ENCODE peak calls at places on chromosomes 13 and 19, in seven cellular contexts. X, J, V, B, O, H and S are unnamed samples.

GRCh38 chr19:6064016-6064702 is 46.1 kb downstream of the RFX2 start:
- DNase-seq in J (no peak), O (peak), B (peak), V (no peak), H (no peak), X (peak), S (no peak)

GRCh38 chr13:73325351-73326214 is 266.8 kb downstream of the KLF5 start:
- DNase-seq in J (no peak), X (peak), B (peak), H (no peak), V (no peak), O (peak), S (no peak)

GRCh38 chr13:31639443-31640163 is 99.7 kb upstream of the RXFP2 start:
- DNase-seq in J (no peak), V (peak), X (no peak), O (peak), B (no peak), H (no peak), S (no peak)

GRCh38 chr19:18785179-18786124 is 5.7 kb downstream of the COMP start:
- DNase-seq in O (peak), B (peak), H (peak), X (no peak), J (peak), V (peak), S (peak)

GRCh38 chr19:7434391-7434790 is 54.4 kb downstream of the PEX11G start:
- DNase-seq in X (no peak), H (no peak), B (no peak), J (no peak), O (no peak), V (no peak), S (no peak)

GRCh38 chr19:12856684-12857083 is 18.4 kb downstream of the MAST1 start:
- DNase-seq in V (no peak), B (no peak), X (no peak), H (no peak), J (no peak), O (no peak), S (no peak)

GRCh38 chr13:50065712-50066111 is 50.5 kb downstream of the KCNRG start:
- DNase-seq in J (no peak), X (no peak), O (no peak), B (no peak), V (no peak), H (no peak), S (no peak)

GRCh38 chr19:308471-309205 is 17.4 kb upstream of the PLPP2 start:
- DNase-seq in X (no peak), V (no peak), J (no peak), B (no peak), H (no peak), O (no peak), S (no peak)

GRCh38 chr13:60009300-60010248 is 154.2 kb downstream of the DIAPH3 start:
- DNase-seq in H (no peak), B (peak), X (no peak), V (no peak), O (no peak), J (no peak), S (no peak)

GRCh38 chr13:102770435-102770834 is 3.2 kb downstream of the TEX30 start:
- DNase-seq in J (no peak), B (no peak), V (no peak), H (no peak), O (no peak), X (no peak), S (no peak)

GRCh38 chr19:15265849-15266248 is 33.6 kb upstream of the EPHX3 start:
- DNase-seq in X (peak), J (peak), B (peak), H (peak), O (peak), V (peak), S (no peak)

GRCh38 chr13:28204043-28204442 is 65.7 kb downstream of the PAN3 start:
- DNase-seq in O (no peak), J (no peak), X (no peak), V (no peak), B (no peak), H (no peak), S (no peak)

GRCh38 chr13:98409281-98409680 is 167.6 kb downstream of the STK24 start:
- DNase-seq in J (no peak), V (no peak), O (no peak), B (no peak), X (no peak), H (no peak), S (no peak)

GRCh38 chr13:26888632-26889031 is 128.0 kb upstream of the GPR12 start:
- DNase-seq in B (no peak), V (no peak), X (no peak), H (no peak), O (no peak), J (no peak), S (no peak)
- H3K27ac ChIP-seq in B (no peak), V (no peak), X (no peak), H (no peak), O (no peak), J (no peak), S (no peak)

GRCh38 chr19:13883665-13884064 is 6.7 kb downstream of the NANOS3 start:
- DNase-seq in J (no peak), V (no peak), B (no peak), O (no peak), H (no peak), X (no peak), S (no peak)
- TF ChIP-seq CTCF in J (peak), V (peak), B (no peak), O (peak), H (no peak), X (no peak), S (no peak)

GRCh38 chr13:95704510-95704909 is 27.6 kb downstream of the DNAJC3 start:
- DNase-seq in H (no peak), O (peak), X (no peak), J (peak), B (no peak), V (peak), S (no peak)
- H3K27ac ChIP-seq in H (no peak), O (no peak), X (no peak), J (no peak), B (no peak), V (no peak), S (no peak)

GRCh38 chr19:2089727-2090053 is 6.4 kb downstream of the MOB3A start:
- DNase-seq in B (no peak), O (no peak), V (no peak), H (no peak), J (no peak), X (no peak), S (no peak)

GRCh38 chr19:2084993-2085720 is 11.0 kb downstream of the MOB3A start:
- DNase-seq in H (no peak), X (peak), V (peak), B (peak), J (no peak), O (peak), S (peak)

GRCh38 chr19:2089001-2089711 is 7.0 kb downstream of the MOB3A start:
- DNase-seq in V (no peak), H (no peak), B (no peak), O (peak), X (peak), J (peak), S (no peak)

GRCh38 chr19:2083174-2083854 is 12.8 kb downstream of the MOB3A start:
- DNase-seq in V (no peak), H (no peak), O (no peak), X (no peak), B (peak), J (no peak), S (peak)

DNA sequence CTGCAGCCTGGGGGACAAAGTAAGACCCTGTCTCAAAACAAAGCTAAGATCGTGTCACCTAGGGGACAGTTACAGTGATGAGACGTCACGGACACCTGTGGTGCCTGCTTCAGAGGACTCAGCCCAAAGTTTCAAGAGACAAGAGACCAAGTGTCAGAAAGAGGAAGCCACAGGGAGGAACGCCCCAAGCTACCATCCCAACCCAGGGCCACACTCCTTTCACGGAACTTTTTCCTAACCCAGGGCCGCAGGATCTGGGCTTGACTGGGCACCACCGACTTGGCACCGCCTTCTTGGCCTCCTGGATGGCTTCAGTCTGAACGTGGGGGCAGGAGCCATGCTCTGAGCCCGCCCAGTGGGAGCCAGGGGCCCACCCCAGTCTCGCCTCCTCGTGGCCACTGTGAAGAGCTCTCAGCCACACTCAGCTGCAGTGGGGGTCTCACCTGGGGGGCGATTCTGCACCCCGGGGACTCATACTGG is 8.5 kb downstream of the MOB3A start:
- DNase-seq in B (peak), V (no peak), J (no peak), H (no peak), O (no peak), X (no peak), S (peak)
- TF ChIP-seq CTCF in B (no peak), V (no peak), J (no peak), H (no peak), O (no peak), X (no peak), S (no peak)